ENCODE peak calls at places on chromosomes 12 and 14, in seven cellular contexts. N is IMR-90, W is OCI-LY7, O is GM12878, Y is mammary epithelial cell, A is hepatocyte, S is osteoblast. K is an unnamed sample.

GRCh38 chr14:51368721-51369163 is 128.7 kb downstream of the TMX1 start:
- DNase-seq in N (peak; percentile 89), W (no peak), O (no peak), A (peak; percentile 14), S (peak; percentile 87), Y (peak; percentile 79), K (no peak)

GRCh38 chr12:123934016-123934620 is 38.5 kb downstream of the CCDC92 start:
- DNase-seq in N (no peak), S (no peak), O (no peak), W (peak; percentile 16), Y (no peak), A (no peak), K (no peak)

GRCh38 chr12:85825751-85826150 is 10.5 kb downstream of the RASSF9 start:
- DNase-seq in O (no peak), A (no peak), Y (peak; percentile 89), W (no peak), N (no peak), S (no peak), K (no peak)

GRCh38 chr14:100862793-100863192 is 36.9 kb downstream of the MEG3 start:
- DNase-seq in N (no peak), S (no peak), A (no peak), Y (no peak), W (no peak), O (no peak), K (no peak)

GRCh38 chr12:84413656-84414055 is 498.9 kb downstream of the SLC6A15 start:
- DNase-seq in O (no peak), S (no peak), A (no peak), Y (no peak), N (no peak), W (no peak), K (no peak)

GRCh38 chr14:52327374-52328226 is 13.5 kb downstream of the PTGER2 start:
- DNase-seq in A (no peak), S (peak; percentile 39), N (peak; percentile 68), O (no peak), Y (no peak), W (no peak), K (no peak)

GRCh38 chr14:100592461-100592871 is 5.2 kb upstream of the BEGAIN start:
- DNase-seq in W (no peak), S (peak; percentile 76), O (no peak), Y (no peak), N (no peak), A (no peak), K (no peak)

GRCh38 chr12:89245090-89245489 is 107.2 kb downstream of the DUSP6 start:
- DNase-seq in W (peak; percentile 40), S (no peak), N (peak; percentile 80), Y (no peak), O (no peak), A (no peak), K (no peak)

GRCh38 chr12:62050785-62051184 is 209.4 kb upstream of the USP15 start:
- DNase-seq in W (no peak), A (no peak), Y (no peak), S (no peak), N (no peak), O (no peak), K (no peak)

GRCh38 chr12:40723001-40723400 is 30.8 kb downstream of the CNTN1 start:
- DNase-seq in S (no peak), N (no peak), W (no peak), O (no peak), Y (no peak), A (no peak), K (no peak)

GRCh38 chr12:116971222-116971621 is 60.5 kb downstream of the FBXW8 start:
- DNase-seq in N (no peak), S (no peak), Y (no peak), O (no peak), W (peak; percentile 18), A (no peak), K (no peak)

GRCh38 chr12:64173456-64173855 is 48.6 kb downstream of the KICS2 start:
- DNase-seq in W (no peak), O (no peak), Y (no peak), N (no peak), A (peak; percentile 30), S (no peak), K (no peak)

GRCh38 chr12:122988612-122989442 is 8.3 kb downstream of the ARL6IP4 start:
- DNase-seq in S (peak; percentile 90), A (no peak), W (no peak), O (no peak), Y (no peak), N (no peak), K (no peak)

DNA sequence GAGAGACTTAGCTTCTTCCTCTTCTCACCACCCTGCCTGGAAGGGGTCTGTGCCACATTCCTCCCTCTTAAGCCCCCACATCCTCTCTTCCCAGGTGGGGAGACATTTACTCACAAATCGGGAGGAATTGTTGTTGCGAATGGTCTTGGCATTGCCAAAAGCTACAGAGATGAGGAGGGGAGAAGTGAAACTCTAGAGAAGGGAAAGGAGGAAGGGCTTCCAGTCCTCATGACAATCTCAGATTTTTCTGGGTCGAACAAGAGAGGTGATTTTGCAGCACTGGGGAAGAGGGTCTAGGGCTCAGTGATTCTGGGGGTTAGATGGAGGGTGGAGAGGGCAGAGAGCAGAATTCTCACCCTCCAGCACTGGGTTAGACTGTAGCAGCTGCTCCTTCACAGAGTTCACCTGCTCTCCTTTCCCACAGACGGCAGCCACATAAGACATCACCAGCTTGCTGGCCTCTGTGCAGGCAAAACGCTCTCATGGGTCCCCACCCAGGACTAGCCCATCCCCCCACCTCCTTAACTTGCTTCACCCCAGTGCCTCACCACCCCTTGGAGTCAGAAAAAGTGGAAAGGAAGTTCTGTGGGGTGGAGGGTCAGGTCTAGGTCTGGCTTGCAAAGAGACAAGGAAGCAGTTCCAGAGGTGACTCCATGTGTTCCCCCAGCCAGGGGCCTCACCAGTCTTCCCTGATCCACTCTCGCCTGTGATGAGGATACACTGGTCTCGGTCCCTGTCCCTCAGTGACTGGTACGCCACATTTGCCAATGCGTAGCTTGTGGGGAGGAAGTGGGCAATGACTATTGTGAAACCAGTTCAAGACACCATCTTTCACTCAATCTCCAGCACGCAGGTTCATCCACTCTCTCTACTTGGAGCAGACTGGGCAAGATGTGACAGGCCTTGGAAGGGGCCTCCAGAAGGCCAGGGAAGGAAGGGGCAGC is 2.7 kb downstream of the MYO1A start:
- DNase-seq in A (no peak), S (no peak), N (no peak), W (no peak), O (no peak), Y (no peak), K (no peak)
- H3K4me2 ChIP-seq in A (peak overlapping the region; percentile 73), S (no peak overlapping the region), N (no peak overlapping the region), W (no peak overlapping the region), O (peak overlapping the region; percentile 21), Y (no peak overlapping the region), K (no peak overlapping the region)

GRCh38 chr12:120725151-120725658 is 421 bp upstream of the ACADS start:
- DNase-seq in W (no peak), A (no peak), S (no peak), O (no peak), Y (no peak), N (no peak), K (no peak)
- H3K36me3 ChIP-seq in W (peaks cover 42% of the 10 kb centered on the region), A (no peaks in the 10 kb centered on the region), S (peaks cover 36% of the 10 kb centered on the region), O (peaks cover 6% of the 10 kb centered on the region), Y (peaks cover 13% of the 10 kb centered on the region), N (peaks cover 21% of the 10 kb centered on the region), K (no peaks in the 10 kb centered on the region)

GRCh38 chr14:95464103-95464502 is 52.3 kb downstream of the SYNE3 start:
- DNase-seq in Y (no peak), W (no peak), O (no peak), S (no peak), N (no peak), A (no peak), K (no peak)

GRCh38 chr14:95464524-95464923 is 51.9 kb downstream of the SYNE3 start:
- DNase-seq in Y (no peak), A (no peak), S (peak; percentile 30), O (no peak), N (no peak), W (peak; percentile 90), K (no peak)

GRCh38 chr14:95462491-95462890 is 54.0 kb downstream of the SYNE3 start:
- DNase-seq in W (peak; percentile 76), O (no peak), N (no peak), A (no peak), Y (no peak), S (peak; percentile 23), K (no peak)

GRCh38 chr14:95465358-95465757 is 51.1 kb downstream of the SYNE3 start:
- DNase-seq in N (no peak), W (no peak), Y (no peak), O (no peak), S (no peak), A (no peak), K (no peak)

DNA sequence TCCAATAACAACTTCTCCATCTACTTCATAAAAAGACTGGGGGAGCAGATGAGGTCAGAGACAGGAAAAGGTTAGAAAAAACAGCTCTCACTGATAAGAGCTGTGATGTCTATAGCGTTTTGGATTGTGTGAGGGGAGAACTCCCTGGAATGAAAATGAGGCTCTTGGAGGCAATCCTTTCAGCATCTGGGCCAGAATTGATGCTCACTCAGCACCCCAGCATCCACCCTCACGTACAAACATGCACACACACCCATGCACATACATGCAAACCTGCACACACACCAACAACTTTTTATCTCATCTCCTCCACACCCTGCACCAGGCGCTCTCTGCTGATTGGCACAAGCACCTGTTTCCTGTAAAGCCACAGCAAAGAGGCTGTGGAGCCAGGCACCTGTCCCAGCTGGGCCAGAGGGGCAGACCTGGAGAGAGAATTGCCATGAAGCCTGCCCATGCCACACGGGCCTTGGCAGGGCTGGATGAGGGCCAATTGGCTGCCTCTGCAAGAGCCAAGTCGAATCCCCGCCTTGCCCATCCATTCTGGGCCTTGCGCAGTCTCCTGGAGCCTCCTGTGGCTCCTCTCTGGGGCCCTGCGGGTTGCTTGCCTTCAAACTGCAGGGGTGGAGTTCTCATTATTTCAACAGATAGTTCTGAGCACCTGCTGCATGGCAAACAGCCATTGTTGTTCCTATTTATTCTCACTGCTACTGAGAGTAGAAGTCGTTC is 53.1 kb downstream of the SYNE3 start:
- DNase-seq in N (no peak), A (no peak), S (peak; percentile 42), Y (no peak), W (peak; percentile 86), O (no peak), K (no peak)
- H3K4me1 ChIP-seq in N (peaks cover 5% of the 10 kb centered on the region), A (peaks cover 2% of the 10 kb centered on the region), S (peaks cover 9% of the 10 kb centered on the region), Y (no peaks in the 10 kb centered on the region), W (peaks cover 49% of the 10 kb centered on the region), O (peaks cover 16% of the 10 kb centered on the region), K (peaks cover 20% of the 10 kb centered on the region)

GRCh38 chr14:26204362-26204953 is 393.4 kb downstream of the NOVA1 start:
- DNase-seq in A (peak; percentile 6), S (no peak), N (no peak), O (no peak), Y (no peak), W (no peak), K (no peak)
- H3K4me2 ChIP-seq in A (peak overlapping the region; percentile 90), S (no peak overlapping the region), N (no peak overlapping the region), O (no peak overlapping the region), Y (no peak overlapping the region), W (no peak overlapping the region), K (no peak overlapping the region)

DNA sequence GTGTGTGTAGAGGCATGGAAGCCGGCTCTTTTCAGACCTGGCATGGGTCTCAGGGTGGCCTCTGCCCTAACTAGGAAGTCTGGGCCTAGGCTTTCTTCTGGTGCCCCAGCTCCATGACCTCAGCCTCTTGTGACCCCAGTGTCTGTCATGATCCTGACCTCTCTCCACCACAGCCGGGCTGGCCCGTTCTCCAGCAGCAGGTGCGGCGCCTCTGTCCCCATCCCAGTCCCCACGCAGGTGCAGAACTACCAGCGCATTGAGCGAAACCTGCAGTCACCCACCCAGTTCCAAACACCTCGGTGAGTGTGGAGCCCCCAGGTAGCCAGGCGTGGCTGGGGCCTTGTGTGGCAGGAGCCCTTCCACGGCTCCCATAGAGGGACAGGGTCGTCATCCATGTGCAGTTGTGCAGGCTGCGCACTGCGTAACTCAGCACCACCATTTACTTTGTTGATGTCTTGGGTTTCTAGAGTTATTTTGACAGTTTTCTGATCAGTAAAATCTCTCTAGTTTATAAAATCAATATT is 14.8 kb upstream of the PUS1 start:
- DNase-seq in A (no peak), W (no peak), Y (no peak), S (peak; percentile 50), O (no peak), N (no peak), K (no peak)
- H3K36me3 ChIP-seq in A (no peaks in the 10 kb centered on the region), W (no peaks in the 10 kb centered on the region), Y (no peaks in the 10 kb centered on the region), S (peaks cover 26% of the 10 kb centered on the region), O (no peaks in the 10 kb centered on the region), N (peaks cover 71% of the 10 kb centered on the region), K (peaks cover 8% of the 10 kb centered on the region)

K was measured in PC-9.